ENCODE peak calls at places on chromosomes 12 and 14, in nine cellular contexts. H is effector memory CD4-positive, alpha-beta T cell; X is kidney; M is cardiac muscle cell; S is brain microvascular endothelial cell; V is tibial artery; D is CD4-positive, alpha-beta memory T cell; R is astrocyte; I is psoas muscle. Z is an unnamed sample.

GRCh38 chr14:72401632-72402428 is 469.6 kb downstream of the RGS6 start:
- DNase-seq in H (no peak), X (no peak), M (no peak), S (peak; percentile 9), V (no peak), D (peak; percentile 48), R (no peak), I (no peak), Z (no peak)

GRCh38 chr12:66352197-66352596 is 49.9 kb downstream of the HELB start:
- DNase-seq in H (no peak), X (no peak), M (peak; percentile 32), S (peak; percentile 29), V (no peak), D (no peak), R (no peak), I (no peak), Z (no peak)

GRCh38 chr12:57775563-57776246 is 3.3 kb downstream of the EEF1AKMT3 start:
- DNase-seq in H (no peak), X (peak; percentile 27), M (no peak), S (no peak), V (no peak), D (no peak), R (no peak), I (no peak), Z (no peak)

GRCh38 chr12:128276542-128276941 is 9.6 kb downstream of the TMEM132C start:
- DNase-seq in H (no peak), X (no peak), M (no peak), S (no peak), V (no peak), D (no peak), R (no peak), I (peak; percentile 67), Z (no peak)

GRCh38 chr12:94326727-94327126 is 132.9 kb downstream of the CEP83 start:
- DNase-seq in H (no peak), X (no peak), M (no peak), S (peak; percentile 77), V (no peak), D (no peak), R (peak; percentile 93), I (no peak), Z (no peak)

GRCh38 chr12:104578453-104578852 is 121.7 kb downstream of the CHST11 start:
- DNase-seq in H (no peak), X (no peak), M (no peak), S (peak; percentile 96), V (no peak), D (no peak), R (peak; percentile 92), I (no peak), Z (no peak)

GRCh38 chr14:69077841-69078240 is 75.1 kb downstream of the DCAF5 start:
- DNase-seq in H (no peak), X (no peak), M (no peak), S (peak; percentile 88), V (no peak), D (no peak), R (peak; percentile 95), I (no peak), Z (no peak)

GRCh38 chr12:105253882-105254513 is 18.0 kb upstream of the APPL2 start:
- DNase-seq in H (no peak), X (no peak), M (no peak), S (peak; percentile 61), V (peak; percentile 26), D (no peak), R (peak; percentile 66), I (no peak), Z (no peak)

GRCh38 chr12:122306407-122306806 is 40.1 kb upstream of the VPS33A start:
- DNase-seq in H (no peak), X (no peak), M (no peak), S (no peak), V (no peak), D (no peak), R (no peak), I (no peak), Z (no peak)

GRCh38 chr12:131855521-131856142 is 27.4 kb downstream of the MMP17 start:
- DNase-seq in H (no peak), X (peak; percentile 59), M (no peak), S (no peak), V (no peak), D (no peak), R (no peak), I (no peak), Z (peak; percentile 61)

GRCh38 chr12:131854861-131855476 is 26.8 kb downstream of the MMP17 start:
- DNase-seq in H (no peak), X (peak; percentile 27), M (no peak), S (no peak), V (no peak), D (no peak), R (no peak), I (no peak), Z (no peak)

GRCh38 chr12:131856366-131857097 is 28.3 kb downstream of the MMP17 start:
- DNase-seq in H (no peak), X (peak; percentile 36), M (no peak), S (no peak), V (no peak), D (no peak), R (no peak), I (no peak), Z (no peak)

GRCh38 chr12:131860472-131861260 is 32.5 kb downstream of the MMP17 start:
- DNase-seq in H (no peak), X (peak; percentile 81), M (no peak), S (peak; percentile 58), V (peak; percentile 35), D (peak; percentile 23), R (peak; percentile 23), I (peak; percentile 85), Z (peak; percentile 90)

DNA sequence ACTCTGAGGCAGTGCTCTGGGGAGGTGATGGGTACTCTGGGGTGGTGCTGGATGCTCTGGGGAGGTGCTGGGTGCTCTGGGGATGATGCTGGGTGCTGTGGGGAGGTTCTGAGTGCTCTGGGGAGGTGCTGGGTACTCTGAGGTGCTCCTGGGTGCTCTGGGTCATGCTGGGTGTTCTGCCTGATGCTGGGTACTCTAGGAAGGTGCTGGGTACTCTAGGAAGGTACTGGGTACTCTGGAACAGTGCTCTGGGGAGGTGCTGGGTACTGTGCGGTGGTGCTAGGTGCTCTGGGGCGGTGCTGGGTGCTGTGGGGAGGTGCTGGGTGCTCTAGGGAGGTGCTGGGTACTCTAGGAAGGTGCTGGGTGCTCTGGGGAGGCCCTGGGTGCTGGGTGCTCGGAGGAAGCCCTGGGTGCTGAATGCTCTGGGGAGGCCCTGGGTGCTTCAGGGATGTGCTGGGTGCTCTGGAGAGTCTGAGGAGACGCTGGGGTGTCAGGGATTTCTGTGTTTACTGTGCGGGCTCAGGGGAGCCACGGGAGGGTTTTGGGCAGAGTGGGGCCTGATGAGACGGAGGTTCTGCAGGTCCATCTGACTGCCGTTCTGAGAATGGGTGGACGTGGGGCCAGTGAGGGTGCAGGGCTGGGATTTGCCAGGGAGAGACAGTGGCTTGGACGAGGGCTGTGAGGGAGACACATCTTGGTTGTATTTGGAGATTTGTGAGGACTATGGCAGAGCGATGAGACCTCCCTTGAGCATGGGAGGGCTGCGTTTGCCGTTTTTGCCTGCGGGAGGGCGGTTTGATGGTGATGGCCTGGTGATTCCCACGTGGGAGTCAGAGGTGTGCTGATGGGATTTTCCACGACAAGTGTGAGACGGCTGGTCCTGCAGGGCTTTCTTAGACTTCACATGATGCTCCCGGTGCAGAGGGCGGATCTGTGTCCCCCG is 30.0 kb downstream of the MMP17 start:
- DNase-seq in H (no peak), X (peak; percentile 41), M (no peak), S (no peak), V (no peak), D (no peak), R (no peak), I (no peak), Z (no peak)
- H3K27ac ChIP-seq in H (no peak overlapping the region), X (no peak overlapping the region), M (no peak overlapping the region), S (no peak overlapping the region), V (no peak overlapping the region), D (no peak overlapping the region), R (no peak overlapping the region), I (no peak overlapping the region), Z (no peak overlapping the region)

GRCh38 chr14:99236386-99237133 is 35.4 kb downstream of the BCL11B start:
- DNase-seq in H (no peak), X (no peak), M (no peak), S (no peak), V (no peak), D (no peak), R (no peak), I (no peak), Z (no peak)
- H3K27ac ChIP-seq in H (peak overlapping the region; percentile 97), X (no peak overlapping the region), M (no peak overlapping the region), S (no peak overlapping the region), V (no peak overlapping the region), D (peak overlapping the region; percentile 98), R (no peak overlapping the region), I (no peak overlapping the region), Z (peak overlapping the region; percentile 86)

GRCh38 chr14:45811155-45811554 is 558.2 kb upstream of the MIS18BP1 start:
- DNase-seq in H (no peak), X (no peak), M (no peak), S (no peak), V (no peak), D (no peak), R (no peak), I (no peak), Z (no peak)

GRCh38 chr14:45810152-45810872 is 557.3 kb upstream of the MIS18BP1 start:
- DNase-seq in H (no peak), X (no peak), M (peak; percentile 35), S (no peak), V (no peak), D (no peak), R (no peak), I (no peak), Z (no peak)

DNA sequence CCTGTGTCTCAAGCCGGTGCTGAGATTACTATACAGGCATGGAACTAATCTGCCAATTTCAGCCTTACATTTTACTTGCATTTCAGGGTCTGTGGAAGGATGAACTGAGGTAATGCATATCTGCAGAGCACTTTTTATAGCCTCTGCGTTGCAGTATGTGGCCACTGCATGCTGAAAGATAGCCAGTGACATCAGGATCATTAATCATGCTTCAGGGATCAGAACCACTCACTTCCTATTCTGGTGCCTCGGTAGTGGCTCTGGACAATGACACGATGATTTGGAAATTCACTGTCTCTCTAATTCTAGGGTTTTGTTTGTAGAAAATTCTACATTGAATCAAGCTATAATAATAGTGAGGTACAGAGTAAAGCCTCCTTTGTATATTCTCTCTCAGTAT is 554.2 kb upstream of the MIS18BP1 start:
- DNase-seq in H (no peak), X (no peak), M (peak; percentile 15), S (no peak), V (no peak), D (no peak), R (no peak), I (no peak), Z (no peak)
- H3K27ac ChIP-seq in H (no peak overlapping the region), X (no peak overlapping the region), M (peak overlapping the region; percentile 24), S (no peak overlapping the region), V (no peak overlapping the region), D (no peak overlapping the region), R (no peak overlapping the region), I (no peak overlapping the region), Z (no peak overlapping the region)

DNA sequence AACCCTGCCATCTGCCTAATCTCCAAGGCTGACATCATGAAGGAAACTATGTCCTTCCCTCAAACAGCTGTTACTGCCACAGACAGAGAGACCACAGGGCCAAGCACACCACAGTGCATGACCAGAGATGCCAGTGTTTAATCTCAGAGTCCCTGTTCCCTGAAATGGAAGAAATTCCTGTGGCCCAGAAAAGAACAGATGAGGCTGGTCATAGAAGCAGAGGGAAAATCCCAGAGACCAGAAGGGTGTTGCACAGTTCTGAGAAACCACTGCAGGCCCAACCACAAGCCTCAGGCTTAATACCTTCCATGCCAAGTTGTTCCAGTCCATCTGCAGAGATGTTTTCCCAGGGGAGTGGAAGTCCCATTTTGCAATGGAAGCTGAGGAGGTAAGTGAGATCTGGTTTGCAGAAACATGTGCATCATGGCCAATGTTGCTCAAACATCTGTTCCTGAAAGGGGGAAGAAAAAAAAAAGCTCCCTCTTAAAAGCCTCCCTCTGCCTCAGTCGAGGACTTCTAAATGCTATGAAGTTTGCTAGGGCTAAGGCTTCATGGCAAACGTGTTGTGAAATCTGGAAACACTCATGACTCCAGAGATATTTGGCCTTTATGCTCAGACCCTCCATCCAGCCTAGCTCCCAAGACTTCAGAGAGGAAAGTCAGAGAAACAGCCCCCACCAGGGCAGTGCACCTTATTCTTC is 98.6 kb downstream of the SCARB1 start:
- DNase-seq in H (no peak), X (no peak), M (no peak), S (peak; percentile 55), V (peak; percentile 78), D (no peak), R (peak; percentile 98), I (no peak), Z (no peak)
- H3K27ac ChIP-seq in H (no peak overlapping the region), X (peak overlapping the region; percentile 33), M (peak overlapping the region; percentile 35), S (peak overlapping the region; percentile 54), V (peak overlapping the region; percentile 68), D (no peak overlapping the region), R (peak overlapping the region; percentile 59), I (peak overlapping the region; percentile 86), Z (peak overlapping the region; percentile 53)

Z was measured in spleen.